ENCODE peak calls at places on chromosomes 13 and 19, in ten cellular contexts. A, M, X, F, T, B, I, J, E and S are unnamed samples.

GRCh38 chr13:69603144-69603853 is 504.3 kb upstream of the ATXN8OS start:
- DNase-seq in X (no peak), B (no peak), A (no peak), M (no peak), F (no peak), T (no peak), E (no peak), I (no peak), J (no peak), S (no peak)

GRCh38 chr19:38033658-38034150 is 126.7 kb downstream of the SIPA1L3 start:
- DNase-seq in E (no peak), X (no peak), F (no peak), I (peak; percentile 82), J (no peak), M (no peak), A (no peak), B (no peak), T (no peak), S (peak; percentile 95)

GRCh38 chr19:43779820-43780219 is 953 bp downstream of the KCNN4 start:
- DNase-seq in X (no peak), I (no peak), J (peak; percentile 70), M (no peak), A (no peak), F (no peak), E (peak; percentile 55), T (no peak), B (no peak), S (peak; percentile 75)

GRCh38 chr13:51093574-51093973 is 17.5 kb downstream of the C13orf42 start:
- DNase-seq in J (no peak), A (no peak), F (no peak), B (no peak), T (no peak), E (no peak), I (no peak), X (no peak), M (no peak), S (no peak)

GRCh38 chr13:88459335-88459734 is 788.2 kb downstream of the SLITRK5 start:
- DNase-seq in F (no peak), J (no peak), I (no peak), M (no peak), X (no peak), T (no peak), A (no peak), B (no peak), E (no peak), S (no peak)

GRCh38 chr13:24629320-24629719 is 50.9 kb upstream of the ATP12A start:
- DNase-seq in M (no peak), I (peak; percentile 25), F (no peak), B (no peak), A (no peak), T (peak; percentile 8), E (no peak), J (no peak), X (no peak), S (no peak)

GRCh38 chr19:34555447-34555846 is 73.9 kb downstream of the WTIP start:
- DNase-seq in B (no peak), T (peak; percentile 1), J (peak; percentile 20), F (no peak), I (no peak), E (peak; percentile 64), X (no peak), A (no peak), M (no peak), S (peak; percentile 11)

GRCh38 chr13:47846886-47847285 is 154.2 kb downstream of the SUCLA2 start:
- DNase-seq in F (no peak), B (no peak), E (no peak), A (no peak), X (no peak), I (no peak), M (no peak), J (no peak), T (no peak), S (no peak)

GRCh38 chr13:37540228-37540627 is 58.3 kb downstream of the POSTN start:
- DNase-seq in X (peak; percentile 75), J (no peak), A (peak; percentile 76), I (peak; percentile 77), B (no peak), M (no peak), T (peak; percentile 9), E (no peak), F (no peak), S (no peak)

GRCh38 chr13:96025283-96025682 is 27.9 kb downstream of the UGGT2 start:
- DNase-seq in F (no peak), T (peak; percentile 6), B (no peak), X (no peak), J (no peak), A (no peak), I (no peak), M (no peak), E (no peak), S (no peak)

GRCh38 chr13:28467886-28468519 is 26.9 kb downstream of the FLT1 start:
- DNase-seq in I (no peak), T (no peak), F (no peak), M (no peak), E (no peak), A (no peak), J (peak; percentile 97), B (no peak), X (no peak), S (no peak)

GRCh38 chr19:2016041-2016807 is 710 bp upstream of the BTBD2 start:
- DNase-seq in T (peak; percentile 93), A (peak; percentile 49), E (peak; percentile 88), J (peak; percentile 57), M (peak; percentile 45), X (peak; percentile 63), F (peak; percentile 91), I (peak; percentile 83), B (peak; percentile 89), S (peak; percentile 82)

GRCh38 chr19:35195822-35196221 is 32.7 kb downstream of the FAM187B start:
- DNase-seq in T (no peak), M (no peak), X (no peak), B (no peak), A (peak; percentile 34), I (no peak), J (no peak), E (no peak), F (no peak), S (no peak)

GRCh38 chr19:6233051-6233826 is 46.5 kb downstream of the MLLT1 start:
- DNase-seq in F (peak; percentile 94), A (no peak), X (no peak), E (no peak), I (peak; percentile 86), M (no peak), T (peak; percentile 79), B (no peak), J (peak; percentile 42), S (no peak)
- H3K4me3 ChIP-seq in F (no peak overlapping the region), A (peak overlapping the region; percentile 8), X (no peak overlapping the region), E (no peak overlapping the region), I (no peak overlapping the region), M (no peak overlapping the region), T (no peak overlapping the region), B (peak overlapping the region; percentile 15), J (no peak overlapping the region), S (no peak overlapping the region)

DNA sequence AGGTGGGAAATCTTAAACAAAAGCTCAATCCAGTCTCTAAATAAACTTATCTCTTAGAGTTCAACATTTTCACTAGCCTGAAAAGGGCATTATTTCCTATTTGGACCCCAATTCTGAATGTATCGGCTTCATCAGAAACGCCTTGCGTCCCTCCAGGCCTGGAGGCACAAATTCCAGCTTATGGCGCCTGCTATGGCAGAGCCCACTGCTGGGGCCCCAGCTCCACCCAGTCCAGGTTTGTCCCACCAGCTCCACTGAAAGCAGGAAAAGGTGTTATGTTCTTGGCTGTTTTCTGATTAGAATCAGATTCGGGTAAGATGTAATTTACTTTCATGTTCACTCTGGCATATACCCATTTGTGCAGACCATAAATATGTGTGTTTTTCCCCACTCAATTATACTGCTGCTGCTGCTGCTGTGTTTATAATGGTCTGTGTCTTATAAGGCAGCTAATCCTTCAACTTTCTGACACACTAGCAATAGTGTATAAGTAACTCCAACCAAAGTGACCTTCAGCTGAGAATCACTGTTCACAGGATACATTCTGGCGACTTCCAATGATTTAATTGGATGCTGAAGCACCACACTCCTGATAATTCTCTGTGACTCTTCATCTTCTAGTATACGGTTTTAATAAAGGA is 6.4 kb downstream of the IRS2 start:
- DNase-seq in E (no peak), X (no peak), F (no peak), T (no peak), A (no peak), I (peak; percentile 8), M (no peak), J (no peak), B (no peak), S (no peak)
- H3K4me3 ChIP-seq in E (peak overlapping the region; percentile 89), X (peak overlapping the region; percentile 41), F (peak overlapping the region; percentile 52), T (peak overlapping the region; percentile 57), A (no peak overlapping the region), I (peak overlapping the region; percentile 25), M (no peak overlapping the region), J (peak overlapping the region; percentile 68), B (peak overlapping the region; percentile 85), S (no peak overlapping the region)

GRCh38 chr19:16462757-16463250 is 9.0 kb downstream of the EPS15L1 start:
- DNase-seq in F (no peak), X (no peak), B (no peak), M (no peak), A (no peak), E (no peak), I (peak; percentile 34), T (no peak), J (no peak), S (no peak)

GRCh38 chr19:16465239-16465638 is 6.5 kb downstream of the EPS15L1 start:
- DNase-seq in M (no peak), T (no peak), A (no peak), E (no peak), I (no peak), J (no peak), X (no peak), F (no peak), B (no peak), S (no peak)

GRCh38 chr19:16463991-16464575 is 7.7 kb downstream of the EPS15L1 start:
- DNase-seq in X (no peak), T (peak; percentile 19), A (no peak), B (no peak), I (peak; percentile 62), M (no peak), F (no peak), E (no peak), J (no peak), S (no peak)

GRCh38 chr19:16461630-16462051 is 10.1 kb downstream of the EPS15L1 start:
- DNase-seq in T (no peak), F (peak; percentile 87), M (no peak), E (no peak), B (no peak), I (no peak), A (no peak), X (no peak), J (no peak), S (no peak)

GRCh38 chr19:16463341-16463990 is 8.3 kb downstream of the EPS15L1 start:
- DNase-seq in X (no peak), I (no peak), F (no peak), M (no peak), A (no peak), T (no peak), J (no peak), B (no peak), E (no peak), S (no peak)
- H3K4me3 ChIP-seq in X (no peak overlapping the region), I (no peak overlapping the region), F (no peak overlapping the region), M (no peak overlapping the region), A (no peak overlapping the region), T (no peak overlapping the region), J (no peak overlapping the region), B (no peak overlapping the region), E (no peak overlapping the region), S (no peak overlapping the region)

DNA sequence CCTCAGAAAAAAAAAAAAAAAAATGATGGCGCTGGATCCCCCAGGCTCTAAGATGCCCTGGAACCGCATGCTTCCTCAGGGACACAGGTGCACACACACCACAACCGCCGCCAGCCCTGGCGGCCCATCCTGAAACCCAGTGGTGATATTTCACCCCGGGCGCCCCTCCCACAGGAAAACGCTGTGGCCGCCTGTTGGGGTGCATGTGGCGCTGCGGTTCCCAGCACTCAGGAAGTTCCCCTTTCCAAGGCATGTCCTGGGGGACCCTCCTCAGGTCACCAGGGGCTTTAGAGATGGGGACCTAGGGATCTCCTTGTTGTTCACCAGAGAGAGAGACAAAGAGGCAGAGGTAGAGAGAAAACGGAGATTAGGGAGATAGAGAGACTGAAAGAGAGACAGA is 2.5 kb downstream of the ADGRE2 start:
- DNase-seq in M (no peak), T (no peak), B (no peak), A (no peak), X (no peak), I (no peak), J (peak; percentile 93), F (peak; percentile 54), E (no peak), S (no peak)
- H3K4me3 ChIP-seq in M (no peak overlapping the region), T (peak overlapping the region; percentile 49), B (no peak overlapping the region), A (peak overlapping the region; percentile 42), X (no peak overlapping the region), I (no peak overlapping the region), J (peak overlapping the region; percentile 69), F (no peak overlapping the region), E (peak overlapping the region; percentile 43), S (no peak overlapping the region)